ENCODE peak calls at places on chromosomes 7 and 10, in six cellular contexts. One of them, this sample, is unnamed.
A peak's percentile ranks its signal among the peaks of the same experiment; 100 is the strongest.

GRCh38 chr10:52488606-52489485 is 174.8 kb downstream of the DKK1 start:
- DNase-seq in AG10803: peak; percentile 49
- DNase-seq in mesendoderm: peak; percentile 23
- DNase-seq in adrenal gland: no peak
- DNase-seq in lower lobe of right lung: no peak
- DNase-seq in tibial artery: no peak
- DNase-seq in this sample: peak; percentile 74

GRCh38 chr7:100483728-100484635 is at the start of gene NYAP1:
- DNase-seq in AG10803: no peak
- DNase-seq in mesendoderm: peak; percentile 64
- DNase-seq in adrenal gland: peak; percentile 60
- DNase-seq in lower lobe of right lung: peak; percentile 62
- DNase-seq in tibial artery: no peak
- DNase-seq in this sample: peak; percentile 62

GRCh38 chr10:117362313-117362712 is 12.9 kb downstream of the PDZD8 start:
- DNase-seq in AG10803: no peak
- DNase-seq in mesendoderm: no peak
- DNase-seq in adrenal gland: no peak
- DNase-seq in lower lobe of right lung: no peak
- DNase-seq in tibial artery: no peak
- DNase-seq in this sample: peak; percentile 24

GRCh38 chr10:30980951-30981616 is 50.6 kb downstream of the ZNF438 start:
- DNase-seq in AG10803: peak; percentile 76
- DNase-seq in mesendoderm: no peak
- DNase-seq in adrenal gland: peak; percentile 70
- DNase-seq in lower lobe of right lung: no peak
- DNase-seq in tibial artery: peak; percentile 88
- DNase-seq in this sample: peak; percentile 92

GRCh38 chr7:16982640-16983103 is 100.9 kb upstream of the AGR3 start:
- DNase-seq in AG10803: peak; percentile 61
- DNase-seq in mesendoderm: peak; percentile 57
- DNase-seq in adrenal gland: peak; percentile 42
- DNase-seq in lower lobe of right lung: no peak
- DNase-seq in tibial artery: no peak
- DNase-seq in this sample: peak; percentile 77

GRCh38 chr10:11933837-11934236 is 108.8 kb downstream of the UPF2 start:
- DNase-seq in AG10803: no peak
- DNase-seq in mesendoderm: no peak
- DNase-seq in adrenal gland: no peak
- DNase-seq in lower lobe of right lung: no peak
- DNase-seq in tibial artery: no peak
- DNase-seq in this sample: no peak

GRCh38 chr7:92785923-92786322 is 50.5 kb downstream of the CDK6 start:
- DNase-seq in AG10803: peak; percentile 68
- DNase-seq in mesendoderm: no peak
- DNase-seq in adrenal gland: peak; percentile 35
- DNase-seq in lower lobe of right lung: no peak
- DNase-seq in tibial artery: no peak
- DNase-seq in this sample: peak; percentile 74

GRCh38 chr10:19749185-19749729 is 67.0 kb upstream of the PLXDC2 start:
- DNase-seq in AG10803: peak; percentile 82
- DNase-seq in mesendoderm: no peak
- DNase-seq in adrenal gland: no peak
- DNase-seq in lower lobe of right lung: no peak
- DNase-seq in tibial artery: no peak
- DNase-seq in this sample: peak; percentile 46

GRCh38 chr7:27113991-27114866 is 11.7 kb upstream of the HOXA2 start:
- DNase-seq in AG10803: no peak
- DNase-seq in mesendoderm: no peak
- DNase-seq in adrenal gland: peak; percentile 54
- DNase-seq in lower lobe of right lung: no peak
- DNase-seq in tibial artery: no peak
- DNase-seq in this sample: no peak

GRCh38 chr7:92335574-92335973 is 89.8 kb downstream of the ANKIB1 start:
- DNase-seq in AG10803: no peak
- DNase-seq in mesendoderm: no peak
- DNase-seq in adrenal gland: no peak
- DNase-seq in lower lobe of right lung: no peak
- DNase-seq in tibial artery: no peak
- DNase-seq in this sample: no peak

GRCh38 chr7:78970440-78970916 is 483.0 kb downstream of the MAGI2 start:
- DNase-seq in AG10803: peak; percentile 23
- DNase-seq in mesendoderm: no peak
- DNase-seq in adrenal gland: no peak
- DNase-seq in lower lobe of right lung: no peak
- DNase-seq in tibial artery: no peak
- DNase-seq in this sample: no peak

GRCh38 chr7:21221130-21221529 is 206.8 kb upstream of the SP4 start:
- DNase-seq in AG10803: no peak
- DNase-seq in mesendoderm: no peak
- DNase-seq in adrenal gland: no peak
- DNase-seq in lower lobe of right lung: no peak
- DNase-seq in tibial artery: no peak
- DNase-seq in this sample: no peak

GRCh38 chr7:5525271-5526189 is 101.9 kb upstream of the TNRC18 start:
- DNase-seq in AG10803: peak; percentile 75
- DNase-seq in mesendoderm: peak; percentile 74
- DNase-seq in adrenal gland: no peak
- DNase-seq in lower lobe of right lung: no peak
- DNase-seq in tibial artery: no peak
- DNase-seq in this sample: peak; percentile 73

GRCh38 chr10:94180576-94180975 is 182.2 kb downstream of the NOC3L start:
- DNase-seq in AG10803: no peak
- DNase-seq in mesendoderm: no peak
- DNase-seq in adrenal gland: no peak
- DNase-seq in lower lobe of right lung: no peak
- DNase-seq in tibial artery: no peak
- DNase-seq in this sample: no peak

GRCh38 chr10:51235865-51236264 is 161.6 kb downstream of the PRKG1 start:
- DNase-seq in AG10803: no peak
- DNase-seq in mesendoderm: no peak
- DNase-seq in adrenal gland: no peak
- DNase-seq in lower lobe of right lung: no peak
- DNase-seq in tibial artery: no peak
- DNase-seq in this sample: no peak

GRCh38 chr10:77855404-77856155 is 71.0 kb downstream of the DLG5 start:
- DNase-seq in AG10803: no peak
- DNase-seq in mesendoderm: no peak
- DNase-seq in adrenal gland: peak; percentile 63
- DNase-seq in lower lobe of right lung: no peak
- DNase-seq in tibial artery: no peak
- DNase-seq in this sample: no peak

GRCh38 chr10:8043569-8044306 is 10.8 kb upstream of the GATA3 start:
- DNase-seq in AG10803: no peak
- DNase-seq in mesendoderm: peak; percentile 87
- DNase-seq in adrenal gland: no peak
- DNase-seq in lower lobe of right lung: no peak
- DNase-seq in tibial artery: no peak
- DNase-seq in this sample: no peak

DNA sequence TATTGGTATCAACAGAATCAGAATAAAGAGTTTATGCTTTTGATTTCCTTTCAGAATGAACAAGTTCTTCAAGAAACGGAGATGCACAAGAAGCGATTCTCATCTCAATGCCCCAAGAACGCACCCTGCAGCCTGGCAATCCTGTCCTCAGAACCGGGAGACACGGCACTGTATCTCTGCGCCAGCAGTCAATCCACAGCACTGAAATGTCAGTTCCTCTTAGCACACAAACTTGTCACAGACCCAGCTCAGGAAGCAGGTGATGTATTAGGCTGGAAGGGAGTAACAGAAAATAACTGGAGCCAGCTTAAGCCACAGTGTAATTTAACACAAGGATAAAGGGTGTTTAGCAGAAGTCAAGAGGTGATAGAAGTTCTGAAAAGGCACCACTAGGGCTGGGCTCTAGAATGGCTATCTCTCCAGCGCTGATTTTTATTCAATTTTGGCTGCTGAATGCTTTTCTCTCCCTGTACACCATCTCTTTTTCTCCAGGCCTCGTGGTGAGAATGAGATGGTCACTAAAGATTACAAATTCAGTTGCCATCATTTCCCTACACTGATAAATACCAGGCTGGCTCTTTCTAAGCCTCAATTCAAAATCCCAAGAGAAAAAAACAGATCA is 102.9 kb upstream of the PRSS1 start:
- DNase-seq in AG10803: no peak
- DNase-seq in mesendoderm: no peak
- DNase-seq in adrenal gland: no peak
- DNase-seq in lower lobe of right lung: no peak
- DNase-seq in tibial artery: no peak
- DNase-seq in this sample: no peak
- H3K4me3 ChIP-seq in AG10803: no peak overlapping the region
- H3K4me3 ChIP-seq in mesendoderm: no peak overlapping the region
- H3K4me3 ChIP-seq in adrenal gland: no peak overlapping the region
- H3K4me3 ChIP-seq in lower lobe of right lung: no peak overlapping the region
- H3K4me3 ChIP-seq in tibial artery: no peak overlapping the region
- H3K4me3 ChIP-seq in this sample: no peak overlapping the region

GRCh38 chr7:106070201-106070551 is 41.9 kb downstream of the SYPL1 start:
- DNase-seq in AG10803: no peak
- DNase-seq in mesendoderm: no peak
- DNase-seq in adrenal gland: peak; percentile 69
- DNase-seq in lower lobe of right lung: peak; percentile 65
- DNase-seq in tibial artery: no peak
- DNase-seq in this sample: no peak

GRCh38 chr7:106067678-106068077 is 44.4 kb downstream of the SYPL1 start:
- DNase-seq in AG10803: no peak
- DNase-seq in mesendoderm: no peak
- DNase-seq in adrenal gland: no peak
- DNase-seq in lower lobe of right lung: no peak
- DNase-seq in tibial artery: no peak
- DNase-seq in this sample: no peak

GRCh38 chr7:106068538-106068961 is 43.6 kb downstream of the SYPL1 start:
- DNase-seq in AG10803: no peak
- DNase-seq in mesendoderm: no peak
- DNase-seq in adrenal gland: no peak
- DNase-seq in lower lobe of right lung: no peak
- DNase-seq in tibial artery: no peak
- DNase-seq in this sample: no peak

GRCh38 chr7:106069471-106070200 is 42.5 kb downstream of the SYPL1 start:
- DNase-seq in AG10803: no peak
- DNase-seq in mesendoderm: no peak
- DNase-seq in adrenal gland: no peak
- DNase-seq in lower lobe of right lung: no peak
- DNase-seq in tibial artery: no peak
- DNase-seq in this sample: no peak

GRCh38 chr7:106068986-106069385 is 43.1 kb downstream of the SYPL1 start:
- DNase-seq in AG10803: peak; percentile 80
- DNase-seq in mesendoderm: no peak
- DNase-seq in adrenal gland: no peak
- DNase-seq in lower lobe of right lung: no peak
- DNase-seq in tibial artery: no peak
- DNase-seq in this sample: no peak
- H3K4me3 ChIP-seq in AG10803: no peak overlapping the region
- H3K4me3 ChIP-seq in mesendoderm: no peak overlapping the region
- H3K4me3 ChIP-seq in adrenal gland: no peak overlapping the region
- H3K4me3 ChIP-seq in lower lobe of right lung: no peak overlapping the region
- H3K4me3 ChIP-seq in tibial artery: no peak overlapping the region
- H3K4me3 ChIP-seq in this sample: no peak overlapping the region

GRCh38 chr10:79488303-79488702 is 24.0 kb upstream of the EIF5AL1 start:
- DNase-seq in AG10803: peak; percentile 94
- DNase-seq in mesendoderm: peak; percentile 86
- DNase-seq in adrenal gland: peak; percentile 54
- DNase-seq in lower lobe of right lung: no peak
- DNase-seq in tibial artery: peak; percentile 89
- DNase-seq in this sample: peak; percentile 94
- H3K4me3 ChIP-seq in AG10803: no peak overlapping the region
- H3K4me3 ChIP-seq in mesendoderm: no peak overlapping the region
- H3K4me3 ChIP-seq in adrenal gland: no peak overlapping the region
- H3K4me3 ChIP-seq in lower lobe of right lung: no peak overlapping the region
- H3K4me3 ChIP-seq in tibial artery: no peak overlapping the region
- H3K4me3 ChIP-seq in this sample: no peak overlapping the region

DNA sequence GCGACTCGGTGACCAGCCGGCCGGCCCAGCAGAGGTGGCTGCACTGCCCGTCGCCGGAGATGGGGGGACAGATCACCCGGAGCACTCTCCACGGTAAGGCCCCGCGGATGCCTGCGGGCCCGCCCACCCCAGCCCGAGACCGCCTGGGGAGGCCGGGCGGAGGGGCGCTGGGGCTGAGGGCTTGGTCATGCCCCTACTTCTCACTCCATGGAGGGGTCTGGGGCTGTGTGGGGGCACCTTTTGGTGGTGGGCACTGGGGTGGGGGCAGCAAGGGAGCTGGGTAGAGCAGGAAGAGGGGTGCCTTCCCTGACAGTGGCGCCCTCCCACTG is 61.8 kb downstream of the NEURL1 start:
- DNase-seq in AG10803: no peak
- DNase-seq in mesendoderm: no peak
- DNase-seq in adrenal gland: no peak
- DNase-seq in lower lobe of right lung: no peak
- DNase-seq in tibial artery: no peak
- DNase-seq in this sample: no peak
- H3K4me3 ChIP-seq in AG10803: peak overlapping the region; percentile 36
- H3K4me3 ChIP-seq in mesendoderm: no peak overlapping the region
- H3K4me3 ChIP-seq in adrenal gland: no peak overlapping the region
- H3K4me3 ChIP-seq in lower lobe of right lung: peak overlapping the region; percentile 44
- H3K4me3 ChIP-seq in tibial artery: peak overlapping the region; percentile 60
- H3K4me3 ChIP-seq in this sample: peak overlapping the region; percentile 24

GRCh38 chr10:114405011-114405350 is 679 bp upstream of the AFAP1L2 start:
- DNase-seq in AG10803: no peak
- DNase-seq in mesendoderm: no peak
- DNase-seq in adrenal gland: no peak
- DNase-seq in lower lobe of right lung: no peak
- DNase-seq in tibial artery: no peak
- DNase-seq in this sample: no peak
- H3K4me3 ChIP-seq in AG10803: no peak overlapping the region
- H3K4me3 ChIP-seq in mesendoderm: no peak overlapping the region
- H3K4me3 ChIP-seq in adrenal gland: no peak overlapping the region
- H3K4me3 ChIP-seq in lower lobe of right lung: peak overlapping the region; percentile 55
- H3K4me3 ChIP-seq in tibial artery: peak overlapping the region; percentile 63
- H3K4me3 ChIP-seq in this sample: no peak overlapping the region

GRCh38 chr10:36452851-36453250 is 672.5 kb upstream of the ANKRD30A start:
- DNase-seq in AG10803: no peak
- DNase-seq in mesendoderm: no peak
- DNase-seq in adrenal gland: no peak
- DNase-seq in lower lobe of right lung: no peak
- DNase-seq in tibial artery: no peak
- DNase-seq in this sample: no peak

GRCh38 chr10:36451391-36451790 is 674.0 kb upstream of the ANKRD30A start:
- DNase-seq in AG10803: no peak
- DNase-seq in mesendoderm: no peak
- DNase-seq in adrenal gland: no peak
- DNase-seq in lower lobe of right lung: no peak
- DNase-seq in tibial artery: no peak
- DNase-seq in this sample: no peak

GRCh38 chr10:36450385-36450784 is 675.0 kb upstream of the ANKRD30A start:
- DNase-seq in AG10803: peak; percentile 90
- DNase-seq in mesendoderm: no peak
- DNase-seq in adrenal gland: peak; percentile 13
- DNase-seq in lower lobe of right lung: no peak
- DNase-seq in tibial artery: no peak
- DNase-seq in this sample: peak; percentile 90

GRCh38 chr10:36446873-36447272 is 678.5 kb upstream of the ANKRD30A start:
- DNase-seq in AG10803: no peak
- DNase-seq in mesendoderm: no peak
- DNase-seq in adrenal gland: no peak
- DNase-seq in lower lobe of right lung: no peak
- DNase-seq in tibial artery: no peak
- DNase-seq in this sample: no peak

GRCh38 chr10:36448760-36449681 is 676.4 kb upstream of the ANKRD30A start:
- DNase-seq in AG10803: no peak
- DNase-seq in mesendoderm: peak; percentile 78
- DNase-seq in adrenal gland: no peak
- DNase-seq in lower lobe of right lung: no peak
- DNase-seq in tibial artery: no peak
- DNase-seq in this sample: peak; percentile 59
- H3K4me3 ChIP-seq in AG10803: no peak overlapping the region
- H3K4me3 ChIP-seq in mesendoderm: no peak overlapping the region
- H3K4me3 ChIP-seq in adrenal gland: no peak overlapping the region
- H3K4me3 ChIP-seq in lower lobe of right lung: no peak overlapping the region
- H3K4me3 ChIP-seq in tibial artery: no peak overlapping the region
- H3K4me3 ChIP-seq in this sample: no peak overlapping the region